ENCODE peak calls at places on chromosomes 11 and 22, in six cellular contexts. C is cardiac muscle cell; V is stimulated activated CD8-positive, alpha-beta memory T cell treated with anti-CD3 and anti-CD28 coated beads, Interleukin-15, amount 100 ng/mL, for 4 hours; J is kidney epithelial cell; L is posterior vena cava; E is Calu3. K is an unnamed sample.

GRCh38 chr11:91078221-91078620 is 855.4 kb upstream of the CHORDC1 start:
- DNase-seq in C (no peak), V (no peak), J (no peak), L (no peak), E (no peak), K (no peak)

GRCh38 chr22:36065775-36066544 is 37.3 kb upstream of the RBFOX2 start:
- DNase-seq in C (peak; percentile 98), V (peak; percentile 12), J (peak; percentile 71), L (peak; percentile 97), E (peak; percentile 92), K (peak; percentile 46)

GRCh38 chr11:13135385-13136271 is 126.5 kb downstream of the RASSF10 start:
- DNase-seq in C (peak; percentile 78), V (no peak), J (no peak), L (no peak), E (no peak), K (no peak)

GRCh38 chr11:69512790-69513189 is 31.3 kb downstream of the LINC01488 start:
- DNase-seq in C (no peak), V (no peak), J (no peak), L (peak; percentile 76), E (no peak), K (no peak)

GRCh38 chr22:23070418-23071162 is at the start of gene GNAZ:
- DNase-seq in C (peak; percentile 30), V (no peak), J (no peak), L (peak; percentile 82), E (no peak), K (peak; percentile 50)

GRCh38 chr22:48640890-48641771 is 1186.5 kb downstream of the BRD1 start:
- DNase-seq in C (no peak), V (no peak), J (no peak), L (no peak), E (no peak), K (no peak)

GRCh38 chr11:60771879-60772525 is 13.1 kb upstream of the MS4A10 start:
- DNase-seq in C (no peak), V (no peak), J (no peak), L (peak; percentile 66), E (no peak), K (no peak)

GRCh38 chr11:59009661-59010060 is 70.4 kb downstream of the GLYATL1 start:
- DNase-seq in C (no peak), V (no peak), J (no peak), L (no peak), E (no peak), K (no peak)

GRCh38 chr22:20116376-20116950 is 559 bp downstream of the RANBP1 start:
- DNase-seq in C (no peak), V (no peak), J (no peak), L (no peak), E (no peak), K (no peak)

GRCh38 chr22:45608763-45609180 is 62.9 kb upstream of the ATXN10 start:
- DNase-seq in C (no peak), V (no peak), J (peak; percentile 88), L (no peak), E (no peak), K (no peak)

GRCh38 chr11:69573751-69574382 is 67.1 kb upstream of the CCND1 start:
- DNase-seq in C (no peak), V (no peak), J (no peak), L (peak; percentile 67), E (no peak), K (no peak)

GRCh38 chr11:131064373-131064991 is 148.2 kb upstream of the SNX19 start:
- DNase-seq in C (peak; percentile 83), V (no peak), J (peak; percentile 16), L (no peak), E (peak; percentile 47), K (no peak)

GRCh38 chr11:105219269-105219668 is 79.7 kb upstream of the CARD18 start:
- DNase-seq in C (no peak), V (no peak), J (no peak), L (no peak), E (no peak), K (no peak)

GRCh38 chr11:95074806-95075563 is 8.3 kb downstream of the SRSF8 start:
- DNase-seq in C (peak; percentile 72), V (no peak), J (no peak), L (no peak), E (peak; percentile 57), K (no peak)